ENCODE peak calls at places on chromosomes 11 and 22, in four cellular contexts. One of them, this sample, is unnamed.

GRCh38 chr11:64970731-64971151 is 1.2 kb downstream of the MAJIN start:
- DNase-seq in activated CD4-positive, alpha-beta T cell treated with anti-CD3 and anti-CD28 coated beads, Interleukin-2, amount 50 U/mL, for 48 hours: peak
- DNase-seq in GM06990: no peak
- DNase-seq in NCI-H1417: no peak
- DNase-seq in this sample: no peak

GRCh38 chr11:94521684-94522083 is 9.4 kb downstream of the C11orf97 start:
- DNase-seq in activated CD4-positive, alpha-beta T cell treated with anti-CD3 and anti-CD28 coated beads, Interleukin-2, amount 50 U/mL, for 48 hours: no peak
- DNase-seq in GM06990: no peak
- DNase-seq in NCI-H1417: no peak
- DNase-seq in this sample: no peak

GRCh38 chr11:17548444-17548843 is 1.4 kb downstream of the OTOG start:
- DNase-seq in GM06990: no peak
- DNase-seq in NCI-H1417: no peak
- DNase-seq in activated CD4-positive, alpha-beta T cell treated with anti-CD3 and anti-CD28 coated beads, Interleukin-2, amount 50 U/mL, for 48 hours: no peak
- DNase-seq in this sample: no peak

GRCh38 chr22:44583854-44584253 is 85.8 kb upstream of the RTL6 start:
- DNase-seq in activated CD4-positive, alpha-beta T cell treated with anti-CD3 and anti-CD28 coated beads, Interleukin-2, amount 50 U/mL, for 48 hours: no peak
- DNase-seq in GM06990: no peak
- DNase-seq in NCI-H1417: no peak
- DNase-seq in this sample: peak

GRCh38 chr11:111923351-111923788 is 4.7 kb downstream of the C11orf52 start:
- DNase-seq in activated CD4-positive, alpha-beta T cell treated with anti-CD3 and anti-CD28 coated beads, Interleukin-2, amount 50 U/mL, for 48 hours: no peak
- DNase-seq in GM06990: no peak
- DNase-seq in NCI-H1417: no peak
- DNase-seq in this sample: no peak

GRCh38 chr22:36327922-36328551 is 59.7 kb downstream of the MYH9 start:
- DNase-seq in NCI-H1417: no peak
- DNase-seq in activated CD4-positive, alpha-beta T cell treated with anti-CD3 and anti-CD28 coated beads, Interleukin-2, amount 50 U/mL, for 48 hours: no peak
- DNase-seq in GM06990: no peak
- DNase-seq in this sample: no peak

GRCh38 chr22:40499187-40499753 is 128.9 kb downstream of the SGSM3 start:
- DNase-seq in GM06990: peak
- DNase-seq in NCI-H1417: no peak
- DNase-seq in activated CD4-positive, alpha-beta T cell treated with anti-CD3 and anti-CD28 coated beads, Interleukin-2, amount 50 U/mL, for 48 hours: no peak
- DNase-seq in this sample: no peak

GRCh38 chr11:47566166-47566546 is 757 bp downstream of the PTPMT1 start:
- DNase-seq in GM06990: no peak
- DNase-seq in activated CD4-positive, alpha-beta T cell treated with anti-CD3 and anti-CD28 coated beads, Interleukin-2, amount 50 U/mL, for 48 hours: no peak
- DNase-seq in NCI-H1417: no peak
- DNase-seq in this sample: no peak

GRCh38 chr11:48047616-48048015 is 67.3 kb downstream of the PTPRJ start:
- DNase-seq in NCI-H1417: no peak
- DNase-seq in GM06990: peak
- DNase-seq in activated CD4-positive, alpha-beta T cell treated with anti-CD3 and anti-CD28 coated beads, Interleukin-2, amount 50 U/mL, for 48 hours: no peak
- DNase-seq in this sample: no peak

GRCh38 chr11:112511906-112512305 is 251.2 kb upstream of the PLET1 start:
- DNase-seq in GM06990: no peak
- DNase-seq in NCI-H1417: no peak
- DNase-seq in activated CD4-positive, alpha-beta T cell treated with anti-CD3 and anti-CD28 coated beads, Interleukin-2, amount 50 U/mL, for 48 hours: no peak
- DNase-seq in this sample: no peak

GRCh38 chr11:3944198-3944597 is 88.7 kb downstream of the STIM1 start:
- DNase-seq in GM06990: no peak
- DNase-seq in activated CD4-positive, alpha-beta T cell treated with anti-CD3 and anti-CD28 coated beads, Interleukin-2, amount 50 U/mL, for 48 hours: no peak
- DNase-seq in NCI-H1417: no peak
- DNase-seq in this sample: no peak

GRCh38 chr11:16979708-16980622 is 34.2 kb downstream of the PLEKHA7 start:
- DNase-seq in GM06990: no peak
- DNase-seq in NCI-H1417: no peak
- DNase-seq in activated CD4-positive, alpha-beta T cell treated with anti-CD3 and anti-CD28 coated beads, Interleukin-2, amount 50 U/mL, for 48 hours: no peak
- DNase-seq in this sample: no peak

GRCh38 chr11:12276356-12276755 is 101.0 kb upstream of the PARVA start:
- DNase-seq in NCI-H1417: peak
- DNase-seq in GM06990: no peak
- DNase-seq in activated CD4-positive, alpha-beta T cell treated with anti-CD3 and anti-CD28 coated beads, Interleukin-2, amount 50 U/mL, for 48 hours: no peak
- DNase-seq in this sample: no peak

GRCh38 chr22:30266445-30267381 is at the start of gene OSM:
- DNase-seq in GM06990: peak
- DNase-seq in activated CD4-positive, alpha-beta T cell treated with anti-CD3 and anti-CD28 coated beads, Interleukin-2, amount 50 U/mL, for 48 hours: peak
- DNase-seq in NCI-H1417: no peak
- DNase-seq in this sample: peak

GRCh38 chr11:123176785-123177184 is 18.3 kb downstream of the CLMP start:
- DNase-seq in GM06990: no peak
- DNase-seq in NCI-H1417: no peak
- DNase-seq in activated CD4-positive, alpha-beta T cell treated with anti-CD3 and anti-CD28 coated beads, Interleukin-2, amount 50 U/mL, for 48 hours: no peak
- DNase-seq in this sample: no peak

GRCh38 chr22:28984482-28985158 is 77.0 kb downstream of the C22orf31 start:
- DNase-seq in GM06990: no peak
- DNase-seq in NCI-H1417: no peak
- DNase-seq in activated CD4-positive, alpha-beta T cell treated with anti-CD3 and anti-CD28 coated beads, Interleukin-2, amount 50 U/mL, for 48 hours: no peak
- DNase-seq in this sample: no peak

GRCh38 chr11:109338131-109338530 is 83.9 kb upstream of the C11orf87 start:
- DNase-seq in GM06990: no peak
- DNase-seq in activated CD4-positive, alpha-beta T cell treated with anti-CD3 and anti-CD28 coated beads, Interleukin-2, amount 50 U/mL, for 48 hours: no peak
- DNase-seq in NCI-H1417: no peak
- DNase-seq in this sample: no peak

GRCh38 chr22:44741929-44742328 is 10.4 kb upstream of the ARHGAP8 start:
- DNase-seq in GM06990: no peak
- DNase-seq in NCI-H1417: no peak
- DNase-seq in activated CD4-positive, alpha-beta T cell treated with anti-CD3 and anti-CD28 coated beads, Interleukin-2, amount 50 U/mL, for 48 hours: no peak
- DNase-seq in this sample: no peak

This sample was measured in CD8-positive, alpha-beta memory T cell.